ENCODE peak calls at places on chromosomes 4 and X, in six cellular contexts. H, B, X, D, U and M are unnamed samples.

GRCh38 chrX:47174846-47175587 is 18.6 kb upstream of the UBA1 start:
- DNase-seq in H (no peak), B (no peak), X (no peak), D (no peak), U (no peak), M (no peak)

GRCh38 chr4:183469936-183470335 is 25.5 kb downstream of the CDKN2AIP start:
- DNase-seq in H (peak), B (no peak), X (no peak), D (peak), U (no peak), M (no peak)

GRCh38 chr4:113141901-113142346 is 92.5 kb downstream of the ANK2 start:
- DNase-seq in H (no peak), B (no peak), X (peak), D (peak), U (peak), M (no peak)

GRCh38 chrX:43556207-43556606 is 99.9 kb upstream of the MAOA start:
- DNase-seq in H (no peak), B (no peak), X (no peak), D (no peak), U (no peak), M (no peak)

GRCh38 chrX:151970661-151971060 is 3.8 kb downstream of the GABRE start:
- DNase-seq in H (no peak), B (no peak), X (peak), D (peak), U (no peak), M (no peak)

GRCh38 chr4:68905598-68906237 is 45.9 kb downstream of the UGT2A3 start:
- DNase-seq in H (no peak), B (no peak), X (no peak), D (no peak), U (no peak), M (no peak)

GRCh38 chr4:10460313-10461047 is 3.3 kb upstream of the ZNF518B start:
- DNase-seq in H (no peak), B (no peak), X (no peak), D (no peak), U (no peak), M (no peak)

GRCh38 chr4:120667102-120667501 is 255.4 kb downstream of the PRDM5 start:
- DNase-seq in H (no peak), B (no peak), X (no peak), D (no peak), U (no peak), M (no peak)

GRCh38 chrX:118566359-118566758 is 70.7 kb downstream of the DOCK11 start:
- DNase-seq in H (no peak), B (no peak), X (peak), D (peak), U (no peak), M (no peak)

GRCh38 chr4:83996254-83996653 is 460.3 kb downstream of the GPAT3 start:
- DNase-seq in H (no peak), B (no peak), X (no peak), D (no peak), U (no peak), M (no peak)

GRCh38 chr4:176238819-176239218 is 30.2 kb downstream of the ASB5 start:
- DNase-seq in H (no peak), B (no peak), X (peak), D (peak), U (no peak), M (no peak)

GRCh38 chr4:141020801-141021261 is 112.4 kb downstream of the RNF150 start:
- DNase-seq in H (no peak), B (no peak), X (no peak), D (peak), U (no peak), M (no peak)

GRCh38 chr4:104128850-104129213 is 365.9 kb downstream of the CXXC4 start:
- DNase-seq in H (no peak), B (no peak), X (no peak), D (no peak), U (peak), M (no peak)

GRCh38 chr4:182294436-182294835 is 51.2 kb downstream of the TENM3 start:
- DNase-seq in H (no peak), B (no peak), X (no peak), D (no peak), U (no peak), M (no peak)

GRCh38 chr4:176002007-176002623 is 63.5 kb upstream of the WDR17 start:
- DNase-seq in H (no peak), B (no peak), X (no peak), D (no peak), U (no peak), M (peak)

GRCh38 chr4:1206299-1207156 is 34.1 kb upstream of the SPON2 start:
- DNase-seq in H (no peak), B (no peak), X (no peak), D (no peak), U (no peak), M (no peak)

GRCh38 chr4:57080781-57081650 is 29.2 kb downstream of the IGFBP7 start:
- DNase-seq in H (peak), B (no peak), X (peak), D (peak), U (peak), M (no peak)

GRCh38 chr4:102759835-102760644 is 728 bp downstream of the MANBA start:
- DNase-seq in H (peak), B (no peak), X (peak), D (peak), U (no peak), M (peak)

GRCh38 chrX:49761481-49761880 is 65.7 kb upstream of the PAGE1 start:
- DNase-seq in H (no peak), B (no peak), X (no peak), D (peak), U (no peak), M (peak)

GRCh38 chr4:13642576-13642975 is 15.1 kb upstream of the BOD1L1 start:
- DNase-seq in H (no peak), B (no peak), X (no peak), D (peak), U (no peak), M (no peak)

GRCh38 chrX:149044471-149044870 is 460.6 kb downstream of the IDS start:
- DNase-seq in H (peak), B (no peak), X (no peak), D (no peak), U (no peak), M (no peak)

GRCh38 chrX:34528081-34528480 is 129.0 kb downstream of the TMEM47 start:
- DNase-seq in H (no peak), B (no peak), X (no peak), D (no peak), U (no peak), M (no peak)

GRCh38 chr4:184787766-184788503 is 37.8 kb downstream of the ACSL1 start:
- DNase-seq in H (no peak), B (no peak), X (no peak), D (no peak), U (peak), M (no peak)

GRCh38 chrX:23511783-23512182 is 155.5 kb upstream of the PRDX4 start:
- DNase-seq in H (no peak), B (no peak), X (no peak), D (no peak), U (no peak), M (no peak)

GRCh38 chr4:113869743-113870375 is 108.3 kb upstream of the CAMK2D start:
- DNase-seq in H (peak), B (no peak), X (no peak), D (peak), U (peak), M (peak)

GRCh38 chrX:154698630-154699248 is 45.4 kb upstream of the CTAG2 start:
- DNase-seq in H (no peak), B (no peak), X (no peak), D (no peak), U (no peak), M (no peak)

GRCh38 chrX:130082244-130083106 is 27.8 kb downstream of the ELF4 start:
- DNase-seq in H (no peak), B (peak), X (no peak), D (no peak), U (no peak), M (peak)

GRCh38 chr4:57048590-57049304 is 61.4 kb downstream of the IGFBP7 start:
- DNase-seq in H (peak), B (no peak), X (no peak), D (peak), U (no peak), M (no peak)

GRCh38 chrX:6465731-6466130 is 69.2 kb downstream of the VCX3A start:
- DNase-seq in H (no peak), B (no peak), X (no peak), D (no peak), U (no peak), M (no peak)

GRCh38 chrX:125132274-125132673 is 187.4 kb upstream of the TEX13C start:
- DNase-seq in H (no peak), B (no peak), X (no peak), D (peak), U (no peak), M (peak)

GRCh38 chrX:106959897-106960296 is 39.7 kb downstream of the CLDN2 start:
- DNase-seq in H (no peak), B (no peak), X (no peak), D (peak), U (no peak), M (no peak)

GRCh38 chr4:82268050-82268825 is 105.6 kb downstream of the HNRNPD start:
- DNase-seq in H (peak), B (peak), X (peak), D (peak), U (peak), M (peak)

DNA sequence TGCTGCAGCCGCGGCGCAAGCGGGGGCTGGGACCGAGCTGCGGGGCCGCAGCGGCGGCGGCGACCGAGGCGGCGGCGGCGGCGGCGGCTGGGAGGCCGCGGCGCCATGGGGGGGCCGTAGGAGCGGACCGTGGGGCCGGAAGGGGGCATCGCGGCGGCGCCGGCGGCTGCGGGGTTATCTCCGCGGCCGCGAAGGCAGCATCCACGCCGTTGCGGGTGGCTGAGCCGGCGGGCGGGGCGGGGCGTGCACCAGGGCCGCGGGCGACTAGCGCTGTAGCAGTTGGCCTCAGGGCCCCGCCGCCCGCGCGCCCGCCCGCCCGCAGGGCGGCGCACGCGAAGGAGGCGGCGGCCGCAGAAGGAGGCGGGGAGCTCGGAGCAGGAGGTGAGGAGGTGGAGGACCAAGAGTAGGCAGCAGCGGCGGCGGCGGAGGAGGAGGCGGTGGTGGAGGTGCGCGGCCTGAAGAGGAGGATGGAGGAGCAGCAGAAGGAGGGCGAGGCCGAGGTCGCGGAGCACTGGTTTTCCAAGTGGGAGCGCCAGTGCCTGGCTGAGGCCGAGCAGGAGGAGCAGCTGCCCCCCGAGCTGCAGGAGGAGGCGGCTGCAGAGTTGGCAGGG is 126.1 kb upstream of the CXorf66 start:
- DNase-seq in H (no peak), B (no peak), X (no peak), D (no peak), U (no peak), M (peak)
- TF ChIP-seq CTCF in H (no peak), B (no peak), X (no peak), D (peak), U (no peak), M (no peak)

GRCh38 chr4:132818091-132818490 is 331.0 kb upstream of the PCDH10 start:
- DNase-seq in H (no peak), B (no peak), X (no peak), D (no peak), U (no peak), M (no peak)
- TF ChIP-seq CTCF in H (no peak), B (no peak), X (no peak), D (no peak), U (peak), M (no peak)

GRCh38 chr4:167623241-167623572 is 388.9 kb upstream of the SPOCK3 start:
- DNase-seq in H (no peak), B (no peak), X (no peak), D (no peak), U (no peak), M (no peak)

GRCh38 chr4:167622481-167623240 is 388.4 kb upstream of the SPOCK3 start:
- DNase-seq in H (no peak), B (no peak), X (no peak), D (peak), U (no peak), M (peak)
- TF ChIP-seq CTCF in H (peak), B (no peak), X (peak), D (peak), U (peak), M (peak)

GRCh38 chrX:41441934-41442823 is 5.0 kb upstream of the NYX start:
- DNase-seq in H (peak), B (peak), X (peak), D (peak), U (peak), M (peak)
- TF ChIP-seq CTCF in H (peak), B (peak), X (peak), D (peak), U (peak), M (peak)

GRCh38 chr4:179307297-179308136 is 1865.3 kb upstream of the AGA start:
- DNase-seq in H (no peak), B (no peak), X (no peak), D (peak), U (no peak), M (peak)
- TF ChIP-seq CTCF in H (peak), B (no peak), X (peak), D (peak), U (peak), M (peak)

GRCh38 chr4:163665521-163666334 is 171.2 kb downstream of the TMA16 start:
- DNase-seq in H (no peak), B (no peak), X (no peak), D (no peak), U (no peak), M (no peak)
- TF ChIP-seq CTCF in H (no peak), B (no peak), X (no peak), D (no peak), U (no peak), M (peak)

DNA sequence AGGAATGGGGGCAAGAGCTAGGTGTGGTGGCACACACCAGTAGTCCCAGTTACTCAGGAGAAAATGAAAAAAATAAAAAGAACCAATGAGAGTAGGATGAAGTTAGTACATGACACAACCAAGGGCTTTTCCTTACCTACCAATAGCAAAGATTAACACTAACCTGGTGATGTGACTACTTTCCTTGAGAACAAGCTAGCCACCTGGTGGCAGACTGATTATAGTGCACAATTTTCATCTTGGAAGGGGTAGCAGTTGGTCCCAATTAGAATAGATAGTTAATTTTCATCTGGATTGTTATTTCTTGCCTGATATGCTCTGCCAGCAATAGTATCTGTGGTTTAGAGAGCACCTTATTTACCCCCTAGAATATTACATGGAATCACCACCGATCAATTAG is 1216.8 kb upstream of the PABPC4L start:
- DNase-seq in H (no peak), B (no peak), X (no peak), D (peak), U (no peak), M (peak)
- TF ChIP-seq CTCF in H (peak), B (no peak), X (peak), D (peak), U (peak), M (no peak)

DNA sequence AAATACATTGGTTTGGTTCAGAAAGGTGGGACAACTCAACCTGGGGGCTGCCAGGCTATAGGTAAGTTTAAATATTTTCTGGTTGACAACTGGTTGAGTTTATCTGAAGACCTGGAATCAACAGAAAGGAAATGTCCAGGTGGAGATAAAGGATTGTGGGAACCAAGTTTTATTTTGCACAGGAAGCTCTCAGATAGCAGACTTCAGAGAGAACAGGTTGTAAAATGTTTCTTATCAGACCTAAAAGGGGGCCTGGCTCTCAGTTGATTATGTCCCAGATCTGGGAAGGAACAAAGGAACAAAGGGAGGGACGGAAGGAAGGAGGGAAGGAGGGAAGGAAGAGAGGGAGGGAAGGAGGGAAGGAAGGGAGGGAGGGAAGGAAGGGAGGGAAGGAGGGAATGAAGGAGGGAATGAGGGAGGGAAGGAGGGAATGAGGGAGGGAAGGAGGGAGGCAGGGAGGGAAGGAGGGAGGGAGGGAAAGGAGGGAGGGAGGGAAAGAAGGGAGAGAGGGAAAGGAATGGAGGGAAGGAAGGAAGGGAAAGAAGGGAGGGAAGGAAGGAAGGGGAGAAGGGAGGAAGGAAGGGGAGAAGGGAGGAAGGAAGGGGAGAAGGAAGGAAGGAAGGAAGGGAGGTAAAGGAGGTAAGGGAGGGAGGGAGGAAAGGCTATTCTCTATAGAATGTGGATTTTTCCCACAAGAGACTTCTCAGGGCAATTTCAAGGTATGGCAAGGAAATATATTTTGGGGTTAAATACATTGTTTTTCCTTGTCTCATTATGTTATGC is 186.7 kb downstream of the DHRSX start:
- DNase-seq in H (no peak), B (no peak), X (no peak), D (no peak), U (no peak), M (no peak)
- TF ChIP-seq CTCF in H (no peak), B (no peak), X (no peak), D (no peak), U (no peak), M (no peak)

DNA sequence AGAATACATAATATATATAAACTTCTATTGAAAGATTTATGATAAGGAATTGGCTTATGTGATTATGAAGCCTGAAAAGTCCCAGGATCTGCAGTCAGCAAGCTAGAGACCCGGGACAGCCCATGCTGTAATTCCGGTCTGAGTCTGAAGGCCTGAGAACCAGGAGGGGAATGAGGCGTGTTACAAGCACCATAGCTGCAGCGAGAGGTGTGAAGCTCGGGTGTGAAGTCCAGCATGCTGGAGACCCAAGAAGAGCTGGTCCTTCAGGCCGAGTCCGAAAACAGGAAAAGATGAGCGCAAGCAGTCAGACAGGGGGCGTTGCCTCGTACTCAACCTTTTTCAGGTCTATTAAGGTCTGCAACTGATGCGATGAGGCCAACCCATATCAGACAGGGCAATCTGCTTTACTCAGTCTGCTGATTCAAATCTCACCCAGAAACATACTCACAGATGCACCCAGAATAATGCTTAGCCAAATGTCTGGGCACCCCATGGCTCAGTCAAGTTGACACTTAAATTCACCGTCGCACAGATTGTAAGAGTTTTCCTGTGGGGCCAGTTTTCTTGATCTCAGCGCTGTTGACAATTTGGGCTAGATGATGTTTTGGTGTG is 40.4 kb downstream of the SMIM20 start:
- DNase-seq in H (no peak), B (no peak), X (no peak), D (no peak), U (no peak), M (no peak)
- TF ChIP-seq CTCF in H (no peak), B (no peak), X (no peak), D (no peak), U (no peak), M (no peak)